ENCODE peak calls at places on chromosomes 7 and 10, in eight cellular contexts. One of them, this sample, is unnamed.
A peak's percentile ranks its signal among the peaks of the same experiment; 100 is the strongest.

GRCh38 chr7:64849250-64849923 is 53.7 kb upstream of the ZNF273 start:
- DNase-seq in uterus: no peak
- DNase-seq in GM10248: no peak
- DNase-seq in LNCaP clone FGC: no peak
- DNase-seq in NCI-H2107: peak; percentile 11
- DNase-seq in A549: no peak
- DNase-seq in T-helper 2 cell: no peak
- DNase-seq in iris pigment epithelial cell: peak; percentile 52
- DNase-seq in this sample: no peak

GRCh38 chr10:125232841-125233240 is 72.5 kb upstream of the CTBP2 start:
- DNase-seq in uterus: no peak
- DNase-seq in GM10248: no peak
- DNase-seq in LNCaP clone FGC: no peak
- DNase-seq in NCI-H2107: no peak
- DNase-seq in A549: peak; percentile 55
- DNase-seq in T-helper 2 cell: no peak
- DNase-seq in iris pigment epithelial cell: no peak
- DNase-seq in this sample: no peak

GRCh38 chr7:50141854-50142253 is 48.8 kb upstream of the ZPBP start:
- DNase-seq in uterus: no peak
- DNase-seq in GM10248: no peak
- DNase-seq in LNCaP clone FGC: no peak
- DNase-seq in NCI-H2107: no peak
- DNase-seq in A549: no peak
- DNase-seq in T-helper 2 cell: no peak
- DNase-seq in iris pigment epithelial cell: no peak
- DNase-seq in this sample: no peak

GRCh38 chr7:7792089-7792488 is 73.7 kb upstream of the RPA3 start:
- DNase-seq in uterus: no peak
- DNase-seq in GM10248: no peak
- DNase-seq in LNCaP clone FGC: no peak
- DNase-seq in NCI-H2107: no peak
- DNase-seq in A549: no peak
- DNase-seq in T-helper 2 cell: no peak
- DNase-seq in iris pigment epithelial cell: peak; percentile 46
- DNase-seq in this sample: no peak

GRCh38 chr7:157866525-157866924 is 529.7 kb downstream of the DNAJB6 start:
- DNase-seq in uterus: no peak
- DNase-seq in GM10248: no peak
- DNase-seq in LNCaP clone FGC: no peak
- DNase-seq in NCI-H2107: no peak
- DNase-seq in A549: no peak
- DNase-seq in T-helper 2 cell: no peak
- DNase-seq in iris pigment epithelial cell: no peak
- DNase-seq in this sample: no peak

GRCh38 chr10:17250736-17251135 is 22.7 kb downstream of the VIM start:
- DNase-seq in uterus: no peak
- DNase-seq in GM10248: no peak
- DNase-seq in LNCaP clone FGC: no peak
- DNase-seq in NCI-H2107: no peak
- DNase-seq in A549: no peak
- DNase-seq in T-helper 2 cell: no peak
- DNase-seq in iris pigment epithelial cell: no peak
- DNase-seq in this sample: no peak

GRCh38 chr7:84425702-84426259 is 231.2 kb upstream of the SEMA3A start:
- DNase-seq in uterus: no peak
- DNase-seq in GM10248: no peak
- DNase-seq in LNCaP clone FGC: no peak
- DNase-seq in NCI-H2107: no peak
- DNase-seq in A549: no peak
- DNase-seq in T-helper 2 cell: no peak
- DNase-seq in iris pigment epithelial cell: no peak
- DNase-seq in this sample: no peak

GRCh38 chr10:79385804-79386531 is 38.7 kb downstream of the PPIF start:
- DNase-seq in uterus: peak; percentile 24
- DNase-seq in GM10248: peak; percentile 25
- DNase-seq in LNCaP clone FGC: no peak
- DNase-seq in NCI-H2107: no peak
- DNase-seq in A549: no peak
- DNase-seq in T-helper 2 cell: no peak
- DNase-seq in iris pigment epithelial cell: no peak
- DNase-seq in this sample: no peak

GRCh38 chr10:7547825-7548224 is 118.9 kb downstream of the ITIH5 start:
- DNase-seq in uterus: no peak
- DNase-seq in GM10248: no peak
- DNase-seq in LNCaP clone FGC: no peak
- DNase-seq in NCI-H2107: no peak
- DNase-seq in A549: no peak
- DNase-seq in T-helper 2 cell: no peak
- DNase-seq in iris pigment epithelial cell: no peak
- DNase-seq in this sample: no peak

GRCh38 chr7:67692425-67692824 is 695.8 kb downstream of the TYW1 start:
- DNase-seq in uterus: no peak
- DNase-seq in GM10248: no peak
- DNase-seq in LNCaP clone FGC: peak; percentile 91
- DNase-seq in NCI-H2107: no peak
- DNase-seq in A549: peak; percentile 6
- DNase-seq in T-helper 2 cell: no peak
- DNase-seq in iris pigment epithelial cell: no peak
- DNase-seq in this sample: peak; percentile 13

GRCh38 chr7:1741751-1742554 is 71.9 kb downstream of the ELFN1 start:
- DNase-seq in uterus: no peak
- DNase-seq in GM10248: peak; percentile 65
- DNase-seq in LNCaP clone FGC: peak; percentile 50
- DNase-seq in NCI-H2107: no peak
- DNase-seq in A549: no peak
- DNase-seq in T-helper 2 cell: no peak
- DNase-seq in iris pigment epithelial cell: no peak
- DNase-seq in this sample: peak; percentile 75

GRCh38 chr7:101258243-101258731 is 13.4 kb upstream of the FIS1 start:
- DNase-seq in uterus: no peak
- DNase-seq in GM10248: no peak
- DNase-seq in LNCaP clone FGC: no peak
- DNase-seq in NCI-H2107: no peak
- DNase-seq in A549: no peak
- DNase-seq in T-helper 2 cell: no peak
- DNase-seq in iris pigment epithelial cell: no peak
- DNase-seq in this sample: no peak

GRCh38 chr10:33010132-33011037 is 52.4 kb upstream of the ITGB1 start:
- DNase-seq in uterus: no peak
- DNase-seq in GM10248: no peak
- DNase-seq in LNCaP clone FGC: peak; percentile 60
- DNase-seq in NCI-H2107: peak; percentile 4
- DNase-seq in A549: peak; percentile 98
- DNase-seq in T-helper 2 cell: peak; percentile 7
- DNase-seq in iris pigment epithelial cell: peak; percentile 84
- DNase-seq in this sample: peak; percentile 44

GRCh38 chr10:112195224-112195623 is 11.7 kb upstream of the GPAM start:
- DNase-seq in uterus: no peak
- DNase-seq in GM10248: no peak
- DNase-seq in LNCaP clone FGC: no peak
- DNase-seq in NCI-H2107: no peak
- DNase-seq in A549: no peak
- DNase-seq in T-helper 2 cell: no peak
- DNase-seq in iris pigment epithelial cell: no peak
- DNase-seq in this sample: no peak

GRCh38 chr7:699260-700170 is 27.0 kb upstream of the DNAAF5 start:
- DNase-seq in uterus: no peak
- DNase-seq in GM10248: no peak
- DNase-seq in LNCaP clone FGC: no peak
- DNase-seq in NCI-H2107: no peak
- DNase-seq in A549: no peak
- DNase-seq in T-helper 2 cell: no peak
- DNase-seq in iris pigment epithelial cell: no peak
- DNase-seq in this sample: no peak

GRCh38 chr10:15369642-15370211 is 1.4 kb downstream of the FAM171A1 start:
- DNase-seq in uterus: peak; percentile 17
- DNase-seq in GM10248: no peak
- DNase-seq in LNCaP clone FGC: no peak
- DNase-seq in NCI-H2107: no peak
- DNase-seq in A549: no peak
- DNase-seq in T-helper 2 cell: no peak
- DNase-seq in iris pigment epithelial cell: peak; percentile 10
- DNase-seq in this sample: no peak

GRCh38 chr7:111869266-111869665 is 307.0 kb upstream of the IMMP2L start:
- DNase-seq in uterus: no peak
- DNase-seq in GM10248: no peak
- DNase-seq in LNCaP clone FGC: no peak
- DNase-seq in NCI-H2107: no peak
- DNase-seq in A549: no peak
- DNase-seq in T-helper 2 cell: no peak
- DNase-seq in iris pigment epithelial cell: no peak
- DNase-seq in this sample: no peak